ENCODE peak calls at places on chromosomes 5 and 9, in ten cellular contexts. One of them, this sample, is unnamed.

GRCh38 chr9:13500034-13500433 is 220.5 kb upstream of the MPDZ start:
- DNase-seq in choroid plexus epithelial cell: no peak
- DNase-seq in HCT116: no peak
- DNase-seq in LNCaP clone FGC: no peak
- DNase-seq in AG09309: no peak
- DNase-seq in heart right ventricle: peak; percentile 14
- DNase-seq in astrocyte: no peak
- DNase-seq in mammary epithelial cell: no peak
- DNase-seq in GM20000: no peak
- DNase-seq in AG09319: no peak
- DNase-seq in this sample: no peak

GRCh38 chr9:110031511-110032173 is 176.3 kb downstream of the C9orf152 start:
- DNase-seq in choroid plexus epithelial cell: peak; percentile 92
- DNase-seq in HCT116: no peak
- DNase-seq in LNCaP clone FGC: no peak
- DNase-seq in AG09309: peak; percentile 55
- DNase-seq in heart right ventricle: no peak
- DNase-seq in astrocyte: peak; percentile 91
- DNase-seq in mammary epithelial cell: peak; percentile 83
- DNase-seq in GM20000: no peak
- DNase-seq in AG09319: no peak
- DNase-seq in this sample: no peak

GRCh38 chr5:17218353-17219005 is 1.0 kb downstream of the BASP1 start:
- DNase-seq in choroid plexus epithelial cell: peak; percentile 63
- DNase-seq in HCT116: no peak
- DNase-seq in LNCaP clone FGC: no peak
- DNase-seq in AG09309: peak; percentile 41
- DNase-seq in heart right ventricle: peak; percentile 26
- DNase-seq in astrocyte: peak; percentile 66
- DNase-seq in mammary epithelial cell: peak; percentile 35
- DNase-seq in GM20000: peak; percentile 46
- DNase-seq in AG09319: no peak
- DNase-seq in this sample: peak; percentile 46

GRCh38 chr9:124779368-124780059 is 2.6 kb downstream of the OLFML2A start:
- DNase-seq in choroid plexus epithelial cell: peak; percentile 95
- DNase-seq in HCT116: no peak
- DNase-seq in LNCaP clone FGC: no peak
- DNase-seq in AG09309: peak; percentile 63
- DNase-seq in heart right ventricle: no peak
- DNase-seq in astrocyte: peak; percentile 96
- DNase-seq in mammary epithelial cell: peak; percentile 90
- DNase-seq in GM20000: peak; percentile 6
- DNase-seq in AG09319: peak; percentile 85
- DNase-seq in this sample: peak; percentile 15

GRCh38 chr9:35605336-35606137 is 475 bp downstream of the TESK1 start:
- DNase-seq in choroid plexus epithelial cell: peak; percentile 9
- DNase-seq in HCT116: no peak
- DNase-seq in LNCaP clone FGC: no peak
- DNase-seq in AG09309: no peak
- DNase-seq in heart right ventricle: peak; percentile 26
- DNase-seq in astrocyte: no peak
- DNase-seq in mammary epithelial cell: peak; percentile 33
- DNase-seq in GM20000: peak; percentile 56
- DNase-seq in AG09319: no peak
- DNase-seq in this sample: peak; percentile 61

GRCh38 chr5:138602371-138603000 is 27.3 kb upstream of the HSPA9 start:
- DNase-seq in choroid plexus epithelial cell: no peak
- DNase-seq in HCT116: no peak
- DNase-seq in LNCaP clone FGC: no peak
- DNase-seq in AG09309: no peak
- DNase-seq in heart right ventricle: no peak
- DNase-seq in astrocyte: no peak
- DNase-seq in mammary epithelial cell: no peak
- DNase-seq in GM20000: no peak
- DNase-seq in AG09319: no peak
- DNase-seq in this sample: no peak

GRCh38 chr9:107675476-107676264 is 186.1 kb upstream of the KLF4 start:
- DNase-seq in choroid plexus epithelial cell: no peak
- DNase-seq in HCT116: no peak
- DNase-seq in LNCaP clone FGC: no peak
- DNase-seq in AG09309: no peak
- DNase-seq in heart right ventricle: no peak
- DNase-seq in astrocyte: no peak
- DNase-seq in mammary epithelial cell: no peak
- DNase-seq in GM20000: no peak
- DNase-seq in AG09319: no peak
- DNase-seq in this sample: no peak

GRCh38 chr9:98775831-98776441 is 20.4 kb downstream of the ANKS6 start:
- DNase-seq in choroid plexus epithelial cell: peak; percentile 86
- DNase-seq in HCT116: peak; percentile 60
- DNase-seq in LNCaP clone FGC: peak; percentile 17
- DNase-seq in AG09309: peak; percentile 17
- DNase-seq in heart right ventricle: no peak
- DNase-seq in astrocyte: peak; percentile 42
- DNase-seq in mammary epithelial cell: peak; percentile 20
- DNase-seq in GM20000: peak; percentile 75
- DNase-seq in AG09319: peak; percentile 32
- DNase-seq in this sample: peak; percentile 82

GRCh38 chr5:36792560-36793180 is 83.9 kb upstream of the NIPBL start:
- DNase-seq in choroid plexus epithelial cell: no peak
- DNase-seq in HCT116: no peak
- DNase-seq in LNCaP clone FGC: no peak
- DNase-seq in AG09309: no peak
- DNase-seq in heart right ventricle: no peak
- DNase-seq in astrocyte: no peak
- DNase-seq in mammary epithelial cell: no peak
- DNase-seq in GM20000: no peak
- DNase-seq in AG09319: no peak
- DNase-seq in this sample: no peak

GRCh38 chr5:117455236-117456233 is 880.9 kb upstream of the SEMA6A start:
- DNase-seq in choroid plexus epithelial cell: no peak
- DNase-seq in HCT116: peak; percentile 23
- DNase-seq in LNCaP clone FGC: no peak
- DNase-seq in AG09309: no peak
- DNase-seq in heart right ventricle: no peak
- DNase-seq in astrocyte: no peak
- DNase-seq in mammary epithelial cell: peak; percentile 5
- DNase-seq in GM20000: peak; percentile 2
- DNase-seq in AG09319: no peak
- DNase-seq in this sample: no peak

GRCh38 chr5:173868096-173868879 is 19.9 kb upstream of the CPEB4 start:
- DNase-seq in choroid plexus epithelial cell: peak; percentile 58
- DNase-seq in HCT116: no peak
- DNase-seq in LNCaP clone FGC: peak; percentile 86
- DNase-seq in AG09309: no peak
- DNase-seq in heart right ventricle: no peak
- DNase-seq in astrocyte: peak; percentile 60
- DNase-seq in mammary epithelial cell: no peak
- DNase-seq in GM20000: no peak
- DNase-seq in AG09319: no peak
- DNase-seq in this sample: no peak

GRCh38 chr9:129036923-129037766 is 719 bp downstream of the MIGA2 start:
- DNase-seq in choroid plexus epithelial cell: no peak
- DNase-seq in HCT116: no peak
- DNase-seq in LNCaP clone FGC: no peak
- DNase-seq in AG09309: no peak
- DNase-seq in heart right ventricle: no peak
- DNase-seq in astrocyte: no peak
- DNase-seq in mammary epithelial cell: no peak
- DNase-seq in GM20000: no peak
- DNase-seq in AG09319: no peak
- DNase-seq in this sample: no peak
- TF ChIP-seq CTCF in choroid plexus epithelial cell: no peak
- TF ChIP-seq CTCF in HCT116: no peak
- TF ChIP-seq CTCF in LNCaP clone FGC: no peak
- TF ChIP-seq CTCF in AG09309: no peak
- TF ChIP-seq CTCF in heart right ventricle: no peak
- TF ChIP-seq CTCF in astrocyte: no peak
- TF ChIP-seq CTCF in mammary epithelial cell: no peak
- TF ChIP-seq CTCF in GM20000: no peak
- TF ChIP-seq CTCF in AG09319: no peak
- TF ChIP-seq CTCF in this sample: no peak

DNA sequence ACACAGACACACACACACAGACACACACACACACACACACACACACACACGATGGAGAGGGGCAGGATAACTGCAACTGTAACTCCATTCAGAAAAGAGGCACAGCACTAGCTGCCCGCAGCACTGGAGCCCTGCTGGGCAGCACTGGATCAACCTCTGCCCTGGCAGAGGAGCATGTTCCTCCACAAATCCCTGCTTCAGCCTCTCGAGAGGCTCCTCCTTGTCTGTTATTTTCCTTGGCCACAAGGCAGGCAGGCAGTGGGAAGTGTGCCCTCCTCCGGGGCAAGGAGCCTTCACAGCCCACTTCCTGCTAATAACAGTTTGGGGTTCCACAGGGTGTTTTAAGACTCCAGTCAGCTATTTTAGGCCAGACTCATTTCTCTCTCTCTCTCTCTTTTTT is 11.8 kb downstream of the FXN start:
- DNase-seq in choroid plexus epithelial cell: peak; percentile 47
- DNase-seq in HCT116: no peak
- DNase-seq in LNCaP clone FGC: no peak
- DNase-seq in AG09309: no peak
- DNase-seq in heart right ventricle: no peak
- DNase-seq in astrocyte: no peak
- DNase-seq in mammary epithelial cell: no peak
- DNase-seq in GM20000: no peak
- DNase-seq in AG09319: no peak
- DNase-seq in this sample: no peak
- TF ChIP-seq CTCF in choroid plexus epithelial cell: no peak
- TF ChIP-seq CTCF in HCT116: no peak
- TF ChIP-seq CTCF in LNCaP clone FGC: no peak
- TF ChIP-seq CTCF in AG09309: no peak
- TF ChIP-seq CTCF in heart right ventricle: no peak
- TF ChIP-seq CTCF in astrocyte: no peak
- TF ChIP-seq CTCF in mammary epithelial cell: no peak
- TF ChIP-seq CTCF in GM20000: no peak
- TF ChIP-seq CTCF in AG09319: no peak
- TF ChIP-seq CTCF in this sample: no peak

GRCh38 chr5:125630260-125630659 is 792.9 kb upstream of the GRAMD2B start:
- DNase-seq in choroid plexus epithelial cell: no peak
- DNase-seq in HCT116: no peak
- DNase-seq in LNCaP clone FGC: no peak
- DNase-seq in AG09309: no peak
- DNase-seq in heart right ventricle: no peak
- DNase-seq in astrocyte: no peak
- DNase-seq in mammary epithelial cell: no peak
- DNase-seq in GM20000: no peak
- DNase-seq in AG09319: no peak
- DNase-seq in this sample: no peak
- TF ChIP-seq CTCF in choroid plexus epithelial cell: no peak
- TF ChIP-seq CTCF in HCT116: no peak
- TF ChIP-seq CTCF in LNCaP clone FGC: no peak
- TF ChIP-seq CTCF in AG09309: no peak
- TF ChIP-seq CTCF in heart right ventricle: no peak
- TF ChIP-seq CTCF in astrocyte: no peak
- TF ChIP-seq CTCF in mammary epithelial cell: no peak
- TF ChIP-seq CTCF in GM20000: no peak
- TF ChIP-seq CTCF in AG09319: no peak
- TF ChIP-seq CTCF in this sample: no peak

GRCh38 chr9:135478858-135479468 is 619 bp upstream of the PPP1R26 start:
- DNase-seq in choroid plexus epithelial cell: no peak
- DNase-seq in HCT116: no peak
- DNase-seq in LNCaP clone FGC: peak; percentile 68
- DNase-seq in AG09309: no peak
- DNase-seq in heart right ventricle: no peak
- DNase-seq in astrocyte: no peak
- DNase-seq in mammary epithelial cell: peak; percentile 25
- DNase-seq in GM20000: peak; percentile 41
- DNase-seq in AG09319: no peak
- DNase-seq in this sample: no peak
- TF ChIP-seq CTCF in choroid plexus epithelial cell: peak; percentile 31
- TF ChIP-seq CTCF in HCT116: no peak
- TF ChIP-seq CTCF in LNCaP clone FGC: peak; percentile 33
- TF ChIP-seq CTCF in AG09309: peak; percentile 23
- TF ChIP-seq CTCF in heart right ventricle: no peak
- TF ChIP-seq CTCF in astrocyte: no peak
- TF ChIP-seq CTCF in mammary epithelial cell: peak; percentile 13
- TF ChIP-seq CTCF in GM20000: no peak
- TF ChIP-seq CTCF in AG09319: peak; percentile 15
- TF ChIP-seq CTCF in this sample: no peak

GRCh38 chr5:150422075-150422474 is 9.4 kb upstream of the CD74 start:
- DNase-seq in choroid plexus epithelial cell: no peak
- DNase-seq in HCT116: no peak
- DNase-seq in LNCaP clone FGC: no peak
- DNase-seq in AG09309: no peak
- DNase-seq in heart right ventricle: no peak
- DNase-seq in astrocyte: no peak
- DNase-seq in mammary epithelial cell: no peak
- DNase-seq in GM20000: no peak
- DNase-seq in AG09319: no peak
- DNase-seq in this sample: no peak
- TF ChIP-seq CTCF in choroid plexus epithelial cell: no peak
- TF ChIP-seq CTCF in HCT116: no peak
- TF ChIP-seq CTCF in LNCaP clone FGC: no peak
- TF ChIP-seq CTCF in AG09309: no peak
- TF ChIP-seq CTCF in heart right ventricle: no peak
- TF ChIP-seq CTCF in astrocyte: no peak
- TF ChIP-seq CTCF in mammary epithelial cell: no peak
- TF ChIP-seq CTCF in GM20000: no peak
- TF ChIP-seq CTCF in AG09319: no peak
- TF ChIP-seq CTCF in this sample: no peak

This sample was measured in GM13976.